ENCODE peak calls at places on chromosomes 2 and 18, in eight cellular contexts. R is astrocyte of the spinal cord, D is prostate gland, Z is fibroblast of lung, P is Calu3, N is GM12878, V is H9, U is GM10248. G is an unnamed sample.

GRCh38 chr2:20665261-20666113 is 1.5 kb upstream of the GDF7 start:
- DNase-seq in D (no peak), Z (no peak), R (no peak), N (no peak), V (no peak), P (no peak), U (no peak), G (no peak)

GRCh38 chr2:106158871-106159270 is 35.2 kb downstream of the UXS1 start:
- DNase-seq in D (no peak), N (no peak), V (no peak), R (no peak), U (no peak), Z (no peak), P (no peak), G (no peak)

GRCh38 chr18:59051470-59052165 is 88.1 kb upstream of the SEC11C start:
- DNase-seq in R (no peak), N (no peak), D (no peak), V (no peak), P (no peak), U (no peak), Z (peak; percentile 15), G (no peak)

GRCh38 chr18:9850297-9850696 is 35.5 kb upstream of the TXNDC2 start:
- DNase-seq in P (no peak), U (no peak), N (no peak), Z (no peak), V (no peak), R (no peak), D (no peak), G (no peak)

GRCh38 chr18:35646449-35646848 is 64.9 kb downstream of the GALNT1 start:
- DNase-seq in D (no peak), Z (no peak), R (no peak), N (no peak), V (no peak), P (no peak), U (no peak), G (no peak)

GRCh38 chr2:127193164-127193947 is 26.7 kb downstream of the CYP27C1 start:
- DNase-seq in R (no peak), Z (no peak), N (no peak), U (no peak), D (no peak), P (no peak), V (no peak), G (no peak)

GRCh38 chr2:73333564-73333963 is 40.2 kb upstream of the EGR4 start:
- DNase-seq in R (no peak), U (no peak), D (no peak), P (no peak), N (no peak), Z (no peak), V (no peak), G (no peak)

GRCh38 chr2:88080545-88080944 is 12.9 kb downstream of the SMYD1 start:
- DNase-seq in R (no peak), P (no peak), V (no peak), D (no peak), N (no peak), U (no peak), Z (no peak), G (no peak)

GRCh38 chr18:61459896-61460295 is 126.7 kb downstream of the CDH20 start:
- DNase-seq in R (peak; percentile 12), U (no peak), N (no peak), Z (no peak), P (no peak), D (no peak), V (no peak), G (no peak)

GRCh38 chr2:223486741-223487140 is 115.4 kb downstream of the SCG2 start:
- DNase-seq in R (peak; percentile 19), D (no peak), Z (no peak), U (no peak), N (no peak), V (no peak), P (no peak), G (no peak)

GRCh38 chr2:153870308-153870707 is 1.4 kb upstream of the GALNT13 start:
- DNase-seq in R (no peak), D (no peak), P (no peak), U (no peak), Z (no peak), N (no peak), V (no peak), G (no peak)

GRCh38 chr18:3810271-3810670 is 360.3 kb downstream of the TGIF1 start:
- DNase-seq in R (no peak), N (no peak), D (no peak), U (no peak), P (no peak), Z (no peak), V (no peak), G (no peak)

GRCh38 chr2:10079192-10079930 is 850 bp downstream of the CYS1 start:
- DNase-seq in D (peak; percentile 41), N (no peak), Z (peak; percentile 65), R (peak; percentile 88), P (peak; percentile 43), V (peak; percentile 47), U (peak; percentile 42), G (peak; percentile 55)

GRCh38 chr2:63669596-63669995 is 80.8 kb downstream of the MDH1 start:
- DNase-seq in R (no peak), Z (no peak), U (no peak), D (no peak), P (no peak), V (no peak), N (no peak), G (no peak)

GRCh38 chr2:102801098-102801718 is 39.4 kb downstream of the TMEM182 start:
- DNase-seq in R (peak; percentile 16), D (no peak), Z (peak; percentile 61), P (no peak), U (no peak), V (no peak), N (no peak), G (no peak)

GRCh38 chr2:39914949-39915348 is 135.9 kb upstream of the THUMPD2 start:
- DNase-seq in V (no peak), D (no peak), Z (no peak), P (no peak), R (no peak), U (no peak), N (no peak), G (no peak)

GRCh38 chr2:173353556-173353955 is 1.1 kb upstream of the CDCA7 start:
- DNase-seq in R (no peak), V (no peak), U (no peak), N (no peak), P (no peak), Z (no peak), D (no peak), G (no peak)
- TF ChIP-seq CTCF in R (no peak), V (no peak), U (no peak), N (no peak), P (no peak), Z (no peak), D (no peak), G (no peak)

DNA sequence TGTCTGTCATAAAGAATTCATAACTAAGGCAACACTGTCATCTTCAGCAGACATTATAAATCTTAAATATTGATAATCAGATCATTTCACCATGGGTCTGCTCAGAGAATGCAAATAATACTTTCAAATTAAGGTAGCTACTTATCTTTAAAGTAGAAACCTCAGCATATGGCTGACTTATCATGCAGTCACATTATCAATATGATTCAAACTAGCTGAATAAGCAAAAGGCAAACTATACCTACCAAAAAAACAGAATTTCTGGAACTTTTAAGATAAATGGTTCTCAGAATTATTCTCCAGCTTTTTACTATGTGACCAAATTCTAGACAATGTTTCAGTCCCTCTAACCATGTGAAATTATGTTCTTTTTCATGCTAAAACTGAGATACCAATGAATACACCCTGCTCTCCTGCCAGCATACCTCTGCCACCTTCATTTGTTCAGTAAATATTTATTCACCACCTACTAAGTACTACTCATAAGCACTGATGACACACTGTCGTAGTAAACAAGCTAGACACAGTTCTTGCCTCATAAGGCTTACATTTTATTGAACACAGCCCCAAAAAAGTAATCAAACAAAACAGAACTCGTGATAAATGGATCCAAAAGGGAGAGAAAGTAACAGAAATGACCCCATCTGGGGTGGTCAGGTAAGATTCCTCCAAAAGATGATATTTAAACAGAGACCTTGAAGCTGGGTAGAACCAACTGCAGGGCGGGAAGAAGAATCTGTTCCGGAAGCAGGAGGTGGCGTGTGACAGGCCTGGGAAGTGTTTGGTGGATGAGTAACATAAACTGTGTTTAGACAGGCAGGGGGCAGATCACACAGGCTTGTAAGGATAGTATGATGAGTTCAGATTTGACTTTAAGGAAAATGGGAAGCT is 17.7 kb downstream of the SPIRE1 start:
- DNase-seq in U (no peak), P (no peak), V (no peak), R (peak; percentile 70), D (no peak), Z (peak; percentile 54), N (no peak), G (peak; percentile 77)
- TF ChIP-seq CTCF in U (no peak), P (no peak), V (no peak), R (no peak), D (no peak), Z (no peak), N (no peak), G (no peak)

GRCh38 chr2:224986479-224986878 is 55.8 kb downstream of the DOCK10 start:
- DNase-seq in N (no peak), Z (no peak), P (no peak), D (no peak), R (no peak), U (no peak), V (no peak), G (no peak)
- TF ChIP-seq CTCF in N (no peak), Z (no peak), P (no peak), D (no peak), R (no peak), U (no peak), V (no peak), G (no peak)

GRCh38 chr18:54807303-54807702 is 21.0 kb upstream of the RAB27B start:
- DNase-seq in N (no peak), R (no peak), V (no peak), P (no peak), Z (no peak), D (no peak), U (no peak), G (no peak)
- TF ChIP-seq CTCF in N (no peak), R (no peak), V (no peak), P (no peak), Z (no peak), D (no peak), U (no peak), G (no peak)

DNA sequence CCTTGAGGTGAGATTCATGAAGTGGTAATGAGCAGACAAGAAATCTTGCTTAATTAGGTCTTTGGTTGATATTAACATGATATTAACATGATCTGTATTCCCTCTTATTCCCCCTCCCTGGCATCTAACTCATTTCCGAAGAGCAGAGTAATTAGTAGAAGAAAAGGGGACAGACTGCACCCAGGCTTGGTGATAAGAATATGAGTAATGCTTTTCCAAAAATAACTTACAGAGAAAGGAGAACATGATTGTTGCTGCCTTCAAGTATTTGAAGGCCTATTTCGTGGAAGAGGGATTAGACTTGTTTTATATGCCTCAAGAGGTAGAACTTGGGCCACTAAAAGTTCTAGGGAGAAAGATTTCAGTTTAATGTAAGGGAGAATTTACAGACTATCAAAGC is 130.6 kb upstream of the ATP5MC3 start:
- DNase-seq in N (no peak), V (no peak), R (no peak), Z (no peak), P (no peak), D (no peak), U (no peak), G (no peak)
- TF ChIP-seq CTCF in N (no peak), V (no peak), R (no peak), Z (no peak), P (no peak), D (no peak), U (no peak), G (no peak)

G was measured in HFFc6.